ENCODE peak calls at places on chromosomes 7 and 10, in six cellular contexts. One of them, this sample, is unnamed. For H3K9me3, the result is how much of the 10 kb centered on the place peaks cover.

GRCh38 chr7:31076051-31076450 is 23.9 kb downstream of the ADCYAP1R1 start:
- DNase-seq in ovary: no peak
- DNase-seq in GM23248: no peak
- DNase-seq in H9: no peak
- DNase-seq in effector memory CD4-positive, alpha-beta T cell: no peak
- DNase-seq in HCT116: no peak
- DNase-seq in this sample: no peak

GRCh38 chr7:120852700-120853099 is 5.2 kb downstream of the TSPAN12 start:
- DNase-seq in ovary: no peak
- DNase-seq in GM23248: no peak
- DNase-seq in H9: no peak
- DNase-seq in effector memory CD4-positive, alpha-beta T cell: no peak
- DNase-seq in HCT116: no peak
- DNase-seq in this sample: no peak

GRCh38 chr7:142300689-142301088 is 42.8 kb upstream of the PRSS58 start:
- DNase-seq in ovary: no peak
- DNase-seq in GM23248: no peak
- DNase-seq in H9: peak
- DNase-seq in effector memory CD4-positive, alpha-beta T cell: no peak
- DNase-seq in HCT116: peak
- DNase-seq in this sample: no peak

GRCh38 chr7:20441886-20442505 is 111.3 kb downstream of the ITGB8 start:
- DNase-seq in ovary: no peak
- DNase-seq in GM23248: peak
- DNase-seq in H9: no peak
- DNase-seq in effector memory CD4-positive, alpha-beta T cell: no peak
- DNase-seq in HCT116: no peak
- DNase-seq in this sample: peak

GRCh38 chr10:71145352-71145945 is 66.9 kb upstream of the UNC5B start:
- DNase-seq in ovary: no peak
- DNase-seq in GM23248: no peak
- DNase-seq in H9: peak
- DNase-seq in effector memory CD4-positive, alpha-beta T cell: no peak
- DNase-seq in HCT116: no peak
- DNase-seq in this sample: no peak

GRCh38 chr7:47379629-47380324 is 202.1 kb downstream of the TNS3 start:
- DNase-seq in ovary: peak
- DNase-seq in GM23248: peak
- DNase-seq in H9: peak
- DNase-seq in effector memory CD4-positive, alpha-beta T cell: no peak
- DNase-seq in HCT116: peak
- DNase-seq in this sample: peak

GRCh38 chr7:6306471-6306870 is 34.0 kb upstream of the CYTH3 start:
- DNase-seq in ovary: no peak
- DNase-seq in GM23248: peak
- DNase-seq in H9: no peak
- DNase-seq in effector memory CD4-positive, alpha-beta T cell: no peak
- DNase-seq in HCT116: peak
- DNase-seq in this sample: peak

GRCh38 chr10:46018453-46019169 is 11.8 kb downstream of the NCOA4 start:
- DNase-seq in ovary: no peak
- DNase-seq in GM23248: peak
- DNase-seq in H9: no peak
- DNase-seq in effector memory CD4-positive, alpha-beta T cell: no peak
- DNase-seq in HCT116: no peak
- DNase-seq in this sample: no peak

GRCh38 chr7:37201003-37201875 is 247.4 kb downstream of the ELMO1 start:
- DNase-seq in ovary: peak
- DNase-seq in GM23248: peak
- DNase-seq in H9: peak
- DNase-seq in effector memory CD4-positive, alpha-beta T cell: no peak
- DNase-seq in HCT116: peak
- DNase-seq in this sample: peak

GRCh38 chr7:69599879-69600764 is 1.8 kb downstream of the AUTS2 start:
- DNase-seq in ovary: peak
- DNase-seq in GM23248: peak
- DNase-seq in H9: no peak
- DNase-seq in effector memory CD4-positive, alpha-beta T cell: no peak
- DNase-seq in HCT116: no peak
- DNase-seq in this sample: no peak

GRCh38 chr10:74176380-74177139 is 25.5 kb downstream of the ADK start:
- DNase-seq in ovary: peak
- DNase-seq in GM23248: peak
- DNase-seq in H9: peak
- DNase-seq in effector memory CD4-positive, alpha-beta T cell: peak
- DNase-seq in HCT116: peak
- DNase-seq in this sample: peak

GRCh38 chr7:126574838-126575250 is 677.9 kb downstream of the GRM8 start:
- DNase-seq in ovary: no peak
- DNase-seq in GM23248: peak
- DNase-seq in H9: peak
- DNase-seq in effector memory CD4-positive, alpha-beta T cell: no peak
- DNase-seq in HCT116: peak
- DNase-seq in this sample: no peak

GRCh38 chr7:97512441-97513207 is 219.3 kb upstream of the TAC1 start:
- DNase-seq in ovary: no peak
- DNase-seq in GM23248: no peak
- DNase-seq in H9: no peak
- DNase-seq in effector memory CD4-positive, alpha-beta T cell: no peak
- DNase-seq in HCT116: no peak
- DNase-seq in this sample: no peak

GRCh38 chr10:132537713-132538020 is at the start of gene INPP5A:
- DNase-seq in ovary: no peak
- DNase-seq in GM23248: no peak
- DNase-seq in H9: no peak
- DNase-seq in effector memory CD4-positive, alpha-beta T cell: no peak
- DNase-seq in HCT116: no peak
- DNase-seq in this sample: no peak

GRCh38 chr10:121426307-121426706 is 171.9 kb downstream of the FGFR2 start:
- DNase-seq in ovary: no peak
- DNase-seq in GM23248: no peak
- DNase-seq in H9: peak
- DNase-seq in effector memory CD4-positive, alpha-beta T cell: no peak
- DNase-seq in HCT116: peak
- DNase-seq in this sample: no peak

GRCh38 chr10:76632158-76633051 is 1005.2 kb downstream of the KCNMA1 start:
- DNase-seq in ovary: no peak
- DNase-seq in GM23248: peak
- DNase-seq in H9: peak
- DNase-seq in effector memory CD4-positive, alpha-beta T cell: no peak
- DNase-seq in HCT116: peak
- DNase-seq in this sample: no peak

GRCh38 chr7:42183547-42183946 is 53.5 kb downstream of the GLI3 start:
- DNase-seq in ovary: no peak
- DNase-seq in GM23248: peak
- DNase-seq in H9: no peak
- DNase-seq in effector memory CD4-positive, alpha-beta T cell: no peak
- DNase-seq in HCT116: no peak
- DNase-seq in this sample: no peak

GRCh38 chr10:99329238-99329890 is at the start of gene CNNM1:
- DNase-seq in ovary: peak
- DNase-seq in GM23248: peak
- DNase-seq in H9: peak
- DNase-seq in effector memory CD4-positive, alpha-beta T cell: no peak
- DNase-seq in HCT116: no peak
- DNase-seq in this sample: peak

GRCh38 chr7:77455334-77455733 is 39.2 kb upstream of the GSAP start:
- DNase-seq in ovary: no peak
- DNase-seq in GM23248: peak
- DNase-seq in H9: no peak
- DNase-seq in effector memory CD4-positive, alpha-beta T cell: no peak
- DNase-seq in HCT116: no peak
- DNase-seq in this sample: no peak

GRCh38 chr7:26507375-26508068 is 215.9 kb downstream of the SNX10 start:
- DNase-seq in ovary: no peak
- DNase-seq in GM23248: no peak
- DNase-seq in H9: no peak
- DNase-seq in effector memory CD4-positive, alpha-beta T cell: no peak
- DNase-seq in HCT116: no peak
- DNase-seq in this sample: no peak

GRCh38 chr10:42776681-42777080 is 5.9 kb upstream of the BMS1 start:
- DNase-seq in ovary: no peak
- DNase-seq in GM23248: no peak
- DNase-seq in H9: no peak
- DNase-seq in effector memory CD4-positive, alpha-beta T cell: no peak
- DNase-seq in HCT116: no peak
- DNase-seq in this sample: no peak

GRCh38 chr10:117216028-117216427 is 18.7 kb downstream of the KCNK18 start:
- DNase-seq in ovary: no peak
- DNase-seq in GM23248: no peak
- DNase-seq in H9: no peak
- DNase-seq in effector memory CD4-positive, alpha-beta T cell: no peak
- DNase-seq in HCT116: no peak
- DNase-seq in this sample: no peak

GRCh38 chr7:95527033-95527775 is 41.5 kb downstream of the ASB4 start:
- DNase-seq in ovary: peak
- DNase-seq in GM23248: peak
- DNase-seq in H9: peak
- DNase-seq in effector memory CD4-positive, alpha-beta T cell: no peak
- DNase-seq in HCT116: peak
- DNase-seq in this sample: peak

GRCh38 chr10:15763001-15763400 is 43.3 kb upstream of the ITGA8 start:
- DNase-seq in ovary: no peak
- DNase-seq in GM23248: no peak
- DNase-seq in H9: no peak
- DNase-seq in effector memory CD4-positive, alpha-beta T cell: no peak
- DNase-seq in HCT116: no peak
- DNase-seq in this sample: no peak

GRCh38 chr10:64523065-64523759 is 1002.0 kb downstream of the REEP3 start:
- DNase-seq in ovary: no peak
- DNase-seq in GM23248: no peak
- DNase-seq in H9: no peak
- DNase-seq in effector memory CD4-positive, alpha-beta T cell: no peak
- DNase-seq in HCT116: no peak
- DNase-seq in this sample: no peak

GRCh38 chr7:23350466-23350865 is 51.3 kb downstream of the MALSU1 start:
- DNase-seq in ovary: no peak
- DNase-seq in GM23248: no peak
- DNase-seq in H9: no peak
- DNase-seq in effector memory CD4-positive, alpha-beta T cell: no peak
- DNase-seq in HCT116: no peak
- DNase-seq in this sample: no peak

GRCh38 chr7:139915301-139915863 is 86.3 kb downstream of the TBXAS1 start:
- DNase-seq in ovary: no peak
- DNase-seq in GM23248: peak
- DNase-seq in H9: no peak
- DNase-seq in effector memory CD4-positive, alpha-beta T cell: no peak
- DNase-seq in HCT116: no peak
- DNase-seq in this sample: no peak

GRCh38 chr7:139095194-139095659 is 14.3 kb downstream of the ZC3HAV1 start:
- DNase-seq in ovary: no peak
- DNase-seq in GM23248: no peak
- DNase-seq in H9: peak
- DNase-seq in effector memory CD4-positive, alpha-beta T cell: peak
- DNase-seq in HCT116: no peak
- DNase-seq in this sample: no peak

DNA sequence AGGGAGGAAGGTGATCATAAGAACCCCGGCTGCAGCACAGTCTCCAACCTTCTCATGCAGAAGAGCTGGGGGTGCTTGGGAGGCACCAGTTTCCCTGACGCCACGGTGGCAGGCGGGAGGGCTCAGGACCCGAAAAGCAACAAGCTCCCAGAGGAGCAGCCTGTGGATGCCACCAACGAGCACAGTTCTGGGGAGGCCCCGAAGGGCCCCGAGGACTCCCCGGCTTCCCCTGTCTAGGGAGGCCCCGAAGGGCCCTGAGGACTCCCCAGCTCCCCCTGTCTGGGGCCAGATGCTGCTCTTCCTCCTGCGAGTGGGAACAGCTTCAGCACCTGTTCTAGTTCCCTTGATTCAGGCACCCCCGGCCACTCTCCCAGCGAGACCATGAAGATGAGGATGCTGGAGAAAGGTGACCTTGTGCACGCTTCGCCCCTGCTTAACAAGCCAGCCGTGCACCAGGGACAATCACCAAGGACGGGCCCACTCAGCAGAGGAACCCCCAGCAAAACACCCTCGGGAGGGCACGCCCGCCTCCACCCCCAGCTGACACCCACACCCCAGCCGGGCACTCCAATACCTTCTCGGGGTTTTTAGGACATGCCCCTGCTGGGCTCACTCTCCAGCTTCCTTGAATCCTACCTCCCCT is 112.5 kb downstream of the PTPRN2 start:
- DNase-seq in ovary: no peak
- DNase-seq in GM23248: no peak
- DNase-seq in H9: no peak
- DNase-seq in effector memory CD4-positive, alpha-beta T cell: no peak
- DNase-seq in HCT116: no peak
- DNase-seq in this sample: no peak
- H3K9me3 ChIP-seq in ovary: under half
- H3K9me3 ChIP-seq in GM23248: under half
- H3K9me3 ChIP-seq in H9: under half
- H3K9me3 ChIP-seq in effector memory CD4-positive, alpha-beta T cell: under half
- H3K9me3 ChIP-seq in HCT116: under half
- H3K9me3 ChIP-seq in this sample: under half

DNA sequence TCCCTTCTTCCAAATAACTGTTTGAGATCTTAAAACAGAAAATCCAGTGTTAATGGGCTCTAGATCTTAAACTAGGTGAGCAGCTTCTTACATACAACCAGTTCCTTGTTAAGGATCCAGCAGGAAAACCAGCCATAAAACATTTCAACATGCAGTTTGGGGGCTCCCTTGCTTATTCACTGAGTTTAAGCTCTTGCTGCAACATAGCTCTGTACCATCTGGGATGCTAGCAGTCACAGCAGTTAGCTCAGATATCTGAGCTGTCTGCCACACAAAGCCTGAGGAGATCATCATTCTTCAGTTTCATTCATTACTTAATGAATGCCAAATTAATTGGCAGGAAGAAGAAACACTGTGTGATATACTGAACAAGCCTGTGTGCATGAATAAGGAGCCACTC is 62.9 kb downstream of the PODXL start:
- DNase-seq in ovary: no peak
- DNase-seq in GM23248: peak
- DNase-seq in H9: no peak
- DNase-seq in effector memory CD4-positive, alpha-beta T cell: no peak
- DNase-seq in HCT116: no peak
- DNase-seq in this sample: no peak
- H3K27ac ChIP-seq in ovary: no peak
- H3K27ac ChIP-seq in GM23248: peak
- H3K27ac ChIP-seq in H9: no peak
- H3K27ac ChIP-seq in effector memory CD4-positive, alpha-beta T cell: no peak
- H3K27ac ChIP-seq in HCT116: no peak
- H3K27ac ChIP-seq in this sample: no peak

GRCh38 chr7:135684134-135684533 is 21.8 kb downstream of the STMP1 start:
- DNase-seq in ovary: no peak
- DNase-seq in GM23248: peak
- DNase-seq in H9: no peak
- DNase-seq in effector memory CD4-positive, alpha-beta T cell: no peak
- DNase-seq in HCT116: no peak
- DNase-seq in this sample: no peak
- H3K9me3 ChIP-seq in ovary: under half
- H3K9me3 ChIP-seq in GM23248: under half
- H3K9me3 ChIP-seq in H9: under half
- H3K9me3 ChIP-seq in effector memory CD4-positive, alpha-beta T cell: under half
- H3K9me3 ChIP-seq in HCT116: under half
- H3K9me3 ChIP-seq in this sample: under half

DNA sequence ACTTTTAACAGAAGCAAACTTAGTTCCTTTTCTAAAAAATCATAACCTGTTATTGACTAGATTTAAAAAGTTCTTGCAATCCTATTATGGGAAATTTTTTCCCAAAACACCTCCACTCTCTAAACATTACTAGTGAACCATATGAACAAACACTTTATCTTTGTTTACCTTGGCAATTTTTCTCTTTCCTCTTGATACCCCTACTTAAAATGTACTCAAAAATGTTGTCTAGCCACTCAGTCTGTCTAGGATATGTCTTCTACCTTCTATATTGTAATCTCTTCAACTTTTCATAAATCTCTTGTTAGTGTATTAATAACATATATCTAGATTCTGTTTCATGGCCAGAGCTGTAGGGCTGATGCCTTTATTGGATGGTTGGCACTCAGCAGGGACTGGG is 630.0 kb upstream of the GRM3 start:
- DNase-seq in ovary: no peak
- DNase-seq in GM23248: no peak
- DNase-seq in H9: no peak
- DNase-seq in effector memory CD4-positive, alpha-beta T cell: no peak
- DNase-seq in HCT116: no peak
- DNase-seq in this sample: no peak
- H3K27ac ChIP-seq in ovary: no peak
- H3K27ac ChIP-seq in GM23248: no peak
- H3K27ac ChIP-seq in H9: no peak
- H3K27ac ChIP-seq in effector memory CD4-positive, alpha-beta T cell: no peak
- H3K27ac ChIP-seq in HCT116: no peak
- H3K27ac ChIP-seq in this sample: no peak